ENCODE peak calls at places on chromosome 4, in seven cellular contexts. One of them, this sample, is unnamed.

GRCh38 chr4:3413675-3414420 is 27.9 kb upstream of the HGFAC start:
- DNase-seq in NCI-H2081: no peak
- DNase-seq in activated CD8-positive, alpha-beta memory T cell treated with anti-CD3 and anti-CD28 coated beads for 1 hour: no peak
- DNase-seq in nephron progenitor cell: peak
- DNase-seq in stimulated activated CD4-positive, alpha-beta T cell treated with anti-CD3 and anti-CD28 coated beads, Interleukin-4, amount 100 ng/mL, for 48 hours: no peak
- DNase-seq in Right ventricle myocardium superior: no peak
- DNase-seq in HL-60: no peak
- DNase-seq in this sample: no peak

GRCh38 chr4:181854142-181854541 is 389.1 kb upstream of the TENM3 start:
- DNase-seq in NCI-H2081: no peak
- DNase-seq in activated CD8-positive, alpha-beta memory T cell treated with anti-CD3 and anti-CD28 coated beads for 1 hour: no peak
- DNase-seq in nephron progenitor cell: no peak
- DNase-seq in stimulated activated CD4-positive, alpha-beta T cell treated with anti-CD3 and anti-CD28 coated beads, Interleukin-4, amount 100 ng/mL, for 48 hours: no peak
- DNase-seq in Right ventricle myocardium superior: no peak
- DNase-seq in HL-60: no peak
- DNase-seq in this sample: no peak

GRCh38 chr4:139184129-139184528 is 7.1 kb upstream of the ELF2 start:
- DNase-seq in NCI-H2081: no peak
- DNase-seq in activated CD8-positive, alpha-beta memory T cell treated with anti-CD3 and anti-CD28 coated beads for 1 hour: no peak
- DNase-seq in nephron progenitor cell: no peak
- DNase-seq in stimulated activated CD4-positive, alpha-beta T cell treated with anti-CD3 and anti-CD28 coated beads, Interleukin-4, amount 100 ng/mL, for 48 hours: no peak
- DNase-seq in Right ventricle myocardium superior: no peak
- DNase-seq in HL-60: peak
- DNase-seq in this sample: no peak

GRCh38 chr4:163493643-163494359 is 689 bp upstream of the TMA16 start:
- DNase-seq in NCI-H2081: no peak
- DNase-seq in activated CD8-positive, alpha-beta memory T cell treated with anti-CD3 and anti-CD28 coated beads for 1 hour: no peak
- DNase-seq in nephron progenitor cell: no peak
- DNase-seq in stimulated activated CD4-positive, alpha-beta T cell treated with anti-CD3 and anti-CD28 coated beads, Interleukin-4, amount 100 ng/mL, for 48 hours: no peak
- DNase-seq in Right ventricle myocardium superior: peak
- DNase-seq in HL-60: peak
- DNase-seq in this sample: peak

GRCh38 chr4:212438-213174 is 88.3 kb downstream of the ZNF718 start:
- DNase-seq in NCI-H2081: no peak
- DNase-seq in activated CD8-positive, alpha-beta memory T cell treated with anti-CD3 and anti-CD28 coated beads for 1 hour: no peak
- DNase-seq in nephron progenitor cell: peak
- DNase-seq in stimulated activated CD4-positive, alpha-beta T cell treated with anti-CD3 and anti-CD28 coated beads, Interleukin-4, amount 100 ng/mL, for 48 hours: no peak
- DNase-seq in Right ventricle myocardium superior: peak
- DNase-seq in HL-60: no peak
- DNase-seq in this sample: peak

GRCh38 chr4:20987191-20987590 is 286.9 kb downstream of the PACRGL start:
- DNase-seq in NCI-H2081: no peak
- DNase-seq in activated CD8-positive, alpha-beta memory T cell treated with anti-CD3 and anti-CD28 coated beads for 1 hour: no peak
- DNase-seq in nephron progenitor cell: no peak
- DNase-seq in stimulated activated CD4-positive, alpha-beta T cell treated with anti-CD3 and anti-CD28 coated beads, Interleukin-4, amount 100 ng/mL, for 48 hours: no peak
- DNase-seq in Right ventricle myocardium superior: no peak
- DNase-seq in HL-60: no peak
- DNase-seq in this sample: no peak

GRCh38 chr4:121951570-121952110 is at the start of gene TRPC3:
- DNase-seq in NCI-H2081: peak
- DNase-seq in activated CD8-positive, alpha-beta memory T cell treated with anti-CD3 and anti-CD28 coated beads for 1 hour: no peak
- DNase-seq in nephron progenitor cell: peak
- DNase-seq in stimulated activated CD4-positive, alpha-beta T cell treated with anti-CD3 and anti-CD28 coated beads, Interleukin-4, amount 100 ng/mL, for 48 hours: peak
- DNase-seq in Right ventricle myocardium superior: peak
- DNase-seq in HL-60: peak
- DNase-seq in this sample: peak

GRCh38 chr4:3271131-3271530 is 21.7 kb upstream of the RGS12 start:
- DNase-seq in NCI-H2081: no peak
- DNase-seq in activated CD8-positive, alpha-beta memory T cell treated with anti-CD3 and anti-CD28 coated beads for 1 hour: no peak
- DNase-seq in nephron progenitor cell: no peak
- DNase-seq in stimulated activated CD4-positive, alpha-beta T cell treated with anti-CD3 and anti-CD28 coated beads, Interleukin-4, amount 100 ng/mL, for 48 hours: no peak
- DNase-seq in Right ventricle myocardium superior: peak
- DNase-seq in HL-60: no peak
- DNase-seq in this sample: no peak

GRCh38 chr4:88623097-88623496 is 30.8 kb downstream of the HERC3 start:
- DNase-seq in NCI-H2081: no peak
- DNase-seq in activated CD8-positive, alpha-beta memory T cell treated with anti-CD3 and anti-CD28 coated beads for 1 hour: no peak
- DNase-seq in nephron progenitor cell: no peak
- DNase-seq in stimulated activated CD4-positive, alpha-beta T cell treated with anti-CD3 and anti-CD28 coated beads, Interleukin-4, amount 100 ng/mL, for 48 hours: no peak
- DNase-seq in Right ventricle myocardium superior: no peak
- DNase-seq in HL-60: no peak
- DNase-seq in this sample: no peak

GRCh38 chr4:23934915-23935314 is 45.1 kb upstream of the PPARGC1A start:
- DNase-seq in NCI-H2081: no peak
- DNase-seq in activated CD8-positive, alpha-beta memory T cell treated with anti-CD3 and anti-CD28 coated beads for 1 hour: no peak
- DNase-seq in nephron progenitor cell: no peak
- DNase-seq in stimulated activated CD4-positive, alpha-beta T cell treated with anti-CD3 and anti-CD28 coated beads, Interleukin-4, amount 100 ng/mL, for 48 hours: no peak
- DNase-seq in Right ventricle myocardium superior: peak
- DNase-seq in HL-60: peak
- DNase-seq in this sample: peak

GRCh38 chr4:7424553-7425111 is 10.1 kb downstream of the PSAPL1 start:
- DNase-seq in NCI-H2081: no peak
- DNase-seq in activated CD8-positive, alpha-beta memory T cell treated with anti-CD3 and anti-CD28 coated beads for 1 hour: no peak
- DNase-seq in nephron progenitor cell: no peak
- DNase-seq in stimulated activated CD4-positive, alpha-beta T cell treated with anti-CD3 and anti-CD28 coated beads, Interleukin-4, amount 100 ng/mL, for 48 hours: no peak
- DNase-seq in Right ventricle myocardium superior: peak
- DNase-seq in HL-60: no peak
- DNase-seq in this sample: no peak

GRCh38 chr4:169249214-169249973 is 21.4 kb downstream of the SH3RF1 start:
- DNase-seq in NCI-H2081: peak
- DNase-seq in activated CD8-positive, alpha-beta memory T cell treated with anti-CD3 and anti-CD28 coated beads for 1 hour: no peak
- DNase-seq in nephron progenitor cell: no peak
- DNase-seq in stimulated activated CD4-positive, alpha-beta T cell treated with anti-CD3 and anti-CD28 coated beads, Interleukin-4, amount 100 ng/mL, for 48 hours: no peak
- DNase-seq in Right ventricle myocardium superior: no peak
- DNase-seq in HL-60: no peak
- DNase-seq in this sample: no peak

GRCh38 chr4:9946171-9946570 is 75.1 kb downstream of the SLC2A9 start:
- DNase-seq in NCI-H2081: no peak
- DNase-seq in activated CD8-positive, alpha-beta memory T cell treated with anti-CD3 and anti-CD28 coated beads for 1 hour: no peak
- DNase-seq in nephron progenitor cell: no peak
- DNase-seq in stimulated activated CD4-positive, alpha-beta T cell treated with anti-CD3 and anti-CD28 coated beads, Interleukin-4, amount 100 ng/mL, for 48 hours: no peak
- DNase-seq in Right ventricle myocardium superior: no peak
- DNase-seq in HL-60: no peak
- DNase-seq in this sample: no peak

GRCh38 chr4:26410385-26411293 is 79.6 kb downstream of the CCKAR start:
- DNase-seq in NCI-H2081: peak
- DNase-seq in activated CD8-positive, alpha-beta memory T cell treated with anti-CD3 and anti-CD28 coated beads for 1 hour: no peak
- DNase-seq in nephron progenitor cell: peak
- DNase-seq in stimulated activated CD4-positive, alpha-beta T cell treated with anti-CD3 and anti-CD28 coated beads, Interleukin-4, amount 100 ng/mL, for 48 hours: no peak
- DNase-seq in Right ventricle myocardium superior: no peak
- DNase-seq in HL-60: peak
- DNase-seq in this sample: peak

GRCh38 chr4:154491341-154491679 is 289 bp downstream of the DCHS2 start:
- DNase-seq in NCI-H2081: peak
- DNase-seq in activated CD8-positive, alpha-beta memory T cell treated with anti-CD3 and anti-CD28 coated beads for 1 hour: no peak
- DNase-seq in nephron progenitor cell: no peak
- DNase-seq in stimulated activated CD4-positive, alpha-beta T cell treated with anti-CD3 and anti-CD28 coated beads, Interleukin-4, amount 100 ng/mL, for 48 hours: no peak
- DNase-seq in Right ventricle myocardium superior: no peak
- DNase-seq in HL-60: no peak
- DNase-seq in this sample: no peak

GRCh38 chr4:6343950-6344408 is 74.3 kb downstream of the WFS1 start:
- DNase-seq in NCI-H2081: no peak
- DNase-seq in activated CD8-positive, alpha-beta memory T cell treated with anti-CD3 and anti-CD28 coated beads for 1 hour: no peak
- DNase-seq in nephron progenitor cell: no peak
- DNase-seq in stimulated activated CD4-positive, alpha-beta T cell treated with anti-CD3 and anti-CD28 coated beads, Interleukin-4, amount 100 ng/mL, for 48 hours: no peak
- DNase-seq in Right ventricle myocardium superior: peak
- DNase-seq in HL-60: no peak
- DNase-seq in this sample: no peak

GRCh38 chr4:1026115-1026514 is 14.7 kb downstream of the FGFRL1 start:
- DNase-seq in NCI-H2081: no peak
- DNase-seq in activated CD8-positive, alpha-beta memory T cell treated with anti-CD3 and anti-CD28 coated beads for 1 hour: no peak
- DNase-seq in nephron progenitor cell: peak
- DNase-seq in stimulated activated CD4-positive, alpha-beta T cell treated with anti-CD3 and anti-CD28 coated beads, Interleukin-4, amount 100 ng/mL, for 48 hours: peak
- DNase-seq in Right ventricle myocardium superior: no peak
- DNase-seq in HL-60: peak
- DNase-seq in this sample: peak

GRCh38 chr4:54372951-54373350 is 143.9 kb downstream of the PDGFRA start:
- DNase-seq in NCI-H2081: no peak
- DNase-seq in activated CD8-positive, alpha-beta memory T cell treated with anti-CD3 and anti-CD28 coated beads for 1 hour: no peak
- DNase-seq in nephron progenitor cell: no peak
- DNase-seq in stimulated activated CD4-positive, alpha-beta T cell treated with anti-CD3 and anti-CD28 coated beads, Interleukin-4, amount 100 ng/mL, for 48 hours: no peak
- DNase-seq in Right ventricle myocardium superior: no peak
- DNase-seq in HL-60: no peak
- DNase-seq in this sample: no peak

GRCh38 chr4:152515678-152516077 is 20.2 kb downstream of the FBXW7 start:
- DNase-seq in NCI-H2081: no peak
- DNase-seq in activated CD8-positive, alpha-beta memory T cell treated with anti-CD3 and anti-CD28 coated beads for 1 hour: no peak
- DNase-seq in nephron progenitor cell: no peak
- DNase-seq in stimulated activated CD4-positive, alpha-beta T cell treated with anti-CD3 and anti-CD28 coated beads, Interleukin-4, amount 100 ng/mL, for 48 hours: no peak
- DNase-seq in Right ventricle myocardium superior: no peak
- DNase-seq in HL-60: no peak
- DNase-seq in this sample: no peak

GRCh38 chr4:141036786-141037185 is 96.5 kb downstream of the RNF150 start:
- DNase-seq in NCI-H2081: no peak
- DNase-seq in activated CD8-positive, alpha-beta memory T cell treated with anti-CD3 and anti-CD28 coated beads for 1 hour: no peak
- DNase-seq in nephron progenitor cell: no peak
- DNase-seq in stimulated activated CD4-positive, alpha-beta T cell treated with anti-CD3 and anti-CD28 coated beads, Interleukin-4, amount 100 ng/mL, for 48 hours: no peak
- DNase-seq in Right ventricle myocardium superior: no peak
- DNase-seq in HL-60: no peak
- DNase-seq in this sample: no peak

GRCh38 chr4:156962551-156962974 is 9.0 kb downstream of the PDGFC start:
- DNase-seq in NCI-H2081: no peak
- DNase-seq in activated CD8-positive, alpha-beta memory T cell treated with anti-CD3 and anti-CD28 coated beads for 1 hour: no peak
- DNase-seq in nephron progenitor cell: no peak
- DNase-seq in stimulated activated CD4-positive, alpha-beta T cell treated with anti-CD3 and anti-CD28 coated beads, Interleukin-4, amount 100 ng/mL, for 48 hours: no peak
- DNase-seq in Right ventricle myocardium superior: no peak
- DNase-seq in HL-60: no peak
- DNase-seq in this sample: no peak

GRCh38 chr4:140641105-140641555 is 72.4 kb upstream of the UCP1 start:
- DNase-seq in NCI-H2081: no peak
- DNase-seq in activated CD8-positive, alpha-beta memory T cell treated with anti-CD3 and anti-CD28 coated beads for 1 hour: no peak
- DNase-seq in nephron progenitor cell: no peak
- DNase-seq in stimulated activated CD4-positive, alpha-beta T cell treated with anti-CD3 and anti-CD28 coated beads, Interleukin-4, amount 100 ng/mL, for 48 hours: no peak
- DNase-seq in Right ventricle myocardium superior: no peak
- DNase-seq in HL-60: no peak
- DNase-seq in this sample: no peak

GRCh38 chr4:110270492-110271197 is 72.2 kb upstream of the ELOVL6 start:
- DNase-seq in NCI-H2081: no peak
- DNase-seq in activated CD8-positive, alpha-beta memory T cell treated with anti-CD3 and anti-CD28 coated beads for 1 hour: no peak
- DNase-seq in nephron progenitor cell: no peak
- DNase-seq in stimulated activated CD4-positive, alpha-beta T cell treated with anti-CD3 and anti-CD28 coated beads, Interleukin-4, amount 100 ng/mL, for 48 hours: no peak
- DNase-seq in Right ventricle myocardium superior: no peak
- DNase-seq in HL-60: no peak
- DNase-seq in this sample: no peak

GRCh38 chr4:62133977-62134376 is 933.9 kb downstream of the ADGRL3 start:
- DNase-seq in NCI-H2081: no peak
- DNase-seq in activated CD8-positive, alpha-beta memory T cell treated with anti-CD3 and anti-CD28 coated beads for 1 hour: no peak
- DNase-seq in nephron progenitor cell: no peak
- DNase-seq in stimulated activated CD4-positive, alpha-beta T cell treated with anti-CD3 and anti-CD28 coated beads, Interleukin-4, amount 100 ng/mL, for 48 hours: no peak
- DNase-seq in Right ventricle myocardium superior: no peak
- DNase-seq in HL-60: no peak
- DNase-seq in this sample: no peak

GRCh38 chr4:142354794-142355416 is 491.2 kb downstream of the INPP4B start:
- DNase-seq in NCI-H2081: no peak
- DNase-seq in activated CD8-positive, alpha-beta memory T cell treated with anti-CD3 and anti-CD28 coated beads for 1 hour: no peak
- DNase-seq in nephron progenitor cell: no peak
- DNase-seq in stimulated activated CD4-positive, alpha-beta T cell treated with anti-CD3 and anti-CD28 coated beads, Interleukin-4, amount 100 ng/mL, for 48 hours: no peak
- DNase-seq in Right ventricle myocardium superior: no peak
- DNase-seq in HL-60: no peak
- DNase-seq in this sample: no peak

GRCh38 chr4:113452868-113453620 is 308.5 kb downstream of the CAMK2D start:
- DNase-seq in NCI-H2081: no peak
- DNase-seq in activated CD8-positive, alpha-beta memory T cell treated with anti-CD3 and anti-CD28 coated beads for 1 hour: no peak
- DNase-seq in nephron progenitor cell: no peak
- DNase-seq in stimulated activated CD4-positive, alpha-beta T cell treated with anti-CD3 and anti-CD28 coated beads, Interleukin-4, amount 100 ng/mL, for 48 hours: no peak
- DNase-seq in Right ventricle myocardium superior: no peak
- DNase-seq in HL-60: no peak
- DNase-seq in this sample: no peak

GRCh38 chr4:142383354-142383753 is 462.7 kb downstream of the INPP4B start:
- DNase-seq in NCI-H2081: no peak
- DNase-seq in activated CD8-positive, alpha-beta memory T cell treated with anti-CD3 and anti-CD28 coated beads for 1 hour: no peak
- DNase-seq in nephron progenitor cell: no peak
- DNase-seq in stimulated activated CD4-positive, alpha-beta T cell treated with anti-CD3 and anti-CD28 coated beads, Interleukin-4, amount 100 ng/mL, for 48 hours: no peak
- DNase-seq in Right ventricle myocardium superior: no peak
- DNase-seq in HL-60: no peak
- DNase-seq in this sample: no peak

GRCh38 chr4:8050555-8051206 is 107.9 kb downstream of the ABLIM2 start:
- DNase-seq in NCI-H2081: peak
- DNase-seq in activated CD8-positive, alpha-beta memory T cell treated with anti-CD3 and anti-CD28 coated beads for 1 hour: no peak
- DNase-seq in nephron progenitor cell: peak
- DNase-seq in stimulated activated CD4-positive, alpha-beta T cell treated with anti-CD3 and anti-CD28 coated beads, Interleukin-4, amount 100 ng/mL, for 48 hours: no peak
- DNase-seq in Right ventricle myocardium superior: peak
- DNase-seq in HL-60: no peak
- DNase-seq in this sample: peak

This sample was measured in colonic mucosa.